ENCODE peak calls at places on chromosomes 11 and 22, in nine cellular contexts. V is psoas muscle, F is tibial artery, Q is AG09309, W is fibroblast of lung, C is tibial nerve, E is esophagus squamous epithelium, T is uterus, A is brain microvascular endothelial cell. N is an unnamed sample.

GRCh38 chr22:29479417-29480261 is at the start of gene NEFH:
- DNase-seq in V (no peak), F (no peak), Q (no peak), W (no peak), C (no peak), E (no peak), T (no peak), A (no peak), N (peak; percentile 52)

GRCh38 chr11:90845126-90845525 is 622.3 kb upstream of the CHORDC1 start:
- DNase-seq in V (no peak), F (no peak), Q (no peak), W (no peak), C (no peak), E (no peak), T (no peak), A (no peak), N (no peak)

GRCh38 chr22:27542602-27543001 is 259.0 kb downstream of the MN1 start:
- DNase-seq in V (no peak), F (no peak), Q (no peak), W (no peak), C (no peak), E (no peak), T (no peak), A (no peak), N (no peak)

GRCh38 chr11:132037961-132038360 is 667.5 kb downstream of the NTM start:
- DNase-seq in V (no peak), F (no peak), Q (no peak), W (no peak), C (no peak), E (no peak), T (no peak), A (no peak), N (no peak)

GRCh38 chr11:131446657-131447056 is 76.2 kb downstream of the NTM start:
- DNase-seq in V (no peak), F (no peak), Q (no peak), W (no peak), C (no peak), E (no peak), T (no peak), A (no peak), N (no peak)

GRCh38 chr22:47851586-47851985 is 1089.1 kb downstream of the TBC1D22A start:
- DNase-seq in V (no peak), F (no peak), Q (no peak), W (no peak), C (peak; percentile 32), E (no peak), T (no peak), A (no peak), N (no peak)

GRCh38 chr11:128171496-128171895 is 415.9 kb downstream of the ETS1 start:
- DNase-seq in V (no peak), F (no peak), Q (no peak), W (peak; percentile 50), C (no peak), E (no peak), T (no peak), A (no peak), N (no peak)

GRCh38 chr11:61091373-61092279 is 10.7 kb upstream of the CD5 start:
- DNase-seq in V (no peak), F (peak; percentile 37), Q (no peak), W (peak; percentile 22), C (no peak), E (no peak), T (peak; percentile 6), A (peak; percentile 31), N (no peak)

GRCh38 chr11:17822021-17822781 is 87.6 kb downstream of the KCNC1 start:
- DNase-seq in V (peak; percentile 24), F (no peak), Q (peak; percentile 67), W (peak; percentile 62), C (no peak), E (no peak), T (no peak), A (peak; percentile 39), N (no peak)

GRCh38 chr22:41382098-41382578 is 396 bp downstream of the TEF start:
- DNase-seq in V (peak; percentile 79), F (peak; percentile 91), Q (no peak), W (no peak), C (peak; percentile 72), E (peak; percentile 44), T (peak; percentile 83), A (no peak), N (peak; percentile 60)

GRCh38 chr22:49299821-49300231 is 527.8 kb downstream of the BRD1 start:
- DNase-seq in V (no peak), F (peak; percentile 37), Q (no peak), W (no peak), C (no peak), E (no peak), T (no peak), A (no peak), N (no peak)

GRCh38 chr22:32589007-32589406 is 114.4 kb downstream of the FBXO7 start:
- DNase-seq in V (no peak), F (no peak), Q (peak; percentile 57), W (no peak), C (peak; percentile 53), E (no peak), T (no peak), A (no peak), N (no peak)

GRCh38 chr22:39979458-39979857 is 15.3 kb upstream of the FAM83F start:
- DNase-seq in V (no peak), F (no peak), Q (no peak), W (no peak), C (no peak), E (no peak), T (no peak), A (no peak), N (no peak)

GRCh38 chr22:39980635-39981034 is 14.1 kb upstream of the FAM83F start:
- DNase-seq in V (no peak), F (no peak), Q (no peak), W (no peak), C (no peak), E (no peak), T (no peak), A (no peak), N (no peak)

GRCh38 chr22:39984006-39984405 is 10.7 kb upstream of the FAM83F start:
- DNase-seq in V (no peak), F (no peak), Q (no peak), W (peak; percentile 68), C (no peak), E (no peak), T (no peak), A (peak; percentile 47), N (no peak)

GRCh38 chr22:39983346-39983745 is 11.4 kb upstream of the FAM83F start:
- DNase-seq in V (no peak), F (no peak), Q (no peak), W (no peak), C (no peak), E (no peak), T (no peak), A (no peak), N (no peak)

DNA sequence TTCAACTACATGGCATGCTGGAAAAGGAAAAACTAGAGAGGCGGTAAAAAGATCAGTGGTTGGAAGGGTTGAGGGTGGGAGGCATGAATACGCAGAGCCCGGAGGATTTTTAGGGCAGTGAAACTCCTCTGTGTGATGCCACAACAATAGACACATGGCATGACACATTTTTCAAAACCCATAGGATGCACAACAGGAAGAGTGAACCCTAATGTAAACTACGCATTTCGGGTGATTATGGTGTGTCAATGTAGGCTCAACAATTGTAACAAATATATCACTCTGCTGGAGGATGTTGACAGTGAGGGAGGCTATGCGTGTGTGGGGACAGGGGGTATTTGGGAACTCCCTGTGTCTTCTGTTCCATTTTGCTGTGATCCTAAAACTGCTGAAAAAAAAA is 15.7 kb upstream of the FAM83F start:
- DNase-seq in V (no peak), F (no peak), Q (no peak), W (no peak), C (no peak), E (no peak), T (no peak), A (no peak), N (no peak)
- TF ChIP-seq CTCF in V (no peak), F (no peak), Q (no peak), W (no peak), C (no peak), E (no peak), T (no peak), A (no peak), N (no peak)

GRCh38 chr22:39712938-39713525 is 142.5 kb downstream of the CACNA1I start:
- DNase-seq in V (no peak), F (no peak), Q (no peak), W (no peak), C (no peak), E (no peak), T (no peak), A (no peak), N (no peak)
- TF ChIP-seq CTCF in V (no peak), F (no peak), Q (no peak), W (no peak), C (no peak), E (no peak), T (no peak), A (no peak), N (no peak)

DNA sequence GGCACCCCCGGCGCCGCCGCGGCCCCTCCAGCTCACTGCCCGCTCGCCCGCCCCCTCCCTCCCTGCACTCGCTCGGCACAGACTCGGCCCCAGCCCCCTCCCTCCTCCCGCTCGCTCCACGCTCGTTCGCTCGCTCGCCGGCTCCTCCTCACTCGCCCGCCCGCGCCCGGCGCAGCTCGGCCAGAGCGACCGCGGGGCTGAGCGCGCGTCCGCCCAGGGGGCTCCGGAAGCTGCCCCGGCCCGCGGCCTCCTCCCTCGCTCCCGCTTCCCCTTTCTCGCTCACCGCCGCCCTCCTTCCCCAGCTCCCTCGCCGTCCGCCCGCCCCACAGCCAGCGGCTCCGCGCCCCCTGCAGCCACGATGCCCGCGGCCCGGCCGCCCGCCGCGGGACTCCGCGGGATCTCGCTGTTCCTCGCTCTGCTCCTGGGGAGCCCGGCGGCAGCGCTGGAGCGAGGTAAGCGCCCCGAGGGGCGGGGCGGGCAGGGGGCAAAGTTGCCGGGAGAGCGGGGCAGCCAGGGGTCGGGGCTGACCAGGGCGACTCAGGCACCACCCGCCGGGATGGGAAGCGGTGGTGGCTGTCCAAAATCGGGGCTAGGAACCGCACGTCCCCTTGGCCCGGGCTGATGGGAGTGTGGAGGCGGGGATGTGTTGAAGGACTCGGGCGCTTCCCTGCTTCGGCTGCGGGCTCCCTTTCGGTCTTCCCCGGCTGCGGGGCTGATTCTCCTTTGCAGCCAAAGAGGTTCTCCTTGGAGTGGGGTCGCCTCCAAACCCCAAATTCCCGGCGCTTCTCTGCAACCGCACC is at the start of gene SEZ6L:
- DNase-seq in V (peak; percentile 18), F (peak; percentile 60), Q (no peak), W (peak; percentile 7), C (no peak), E (no peak), T (no peak), A (no peak), N (peak; percentile 29)
- TF ChIP-seq CTCF in V (no peak), F (no peak), Q (no peak), W (no peak), C (no peak), E (no peak), T (no peak), A (no peak), N (no peak)

DNA sequence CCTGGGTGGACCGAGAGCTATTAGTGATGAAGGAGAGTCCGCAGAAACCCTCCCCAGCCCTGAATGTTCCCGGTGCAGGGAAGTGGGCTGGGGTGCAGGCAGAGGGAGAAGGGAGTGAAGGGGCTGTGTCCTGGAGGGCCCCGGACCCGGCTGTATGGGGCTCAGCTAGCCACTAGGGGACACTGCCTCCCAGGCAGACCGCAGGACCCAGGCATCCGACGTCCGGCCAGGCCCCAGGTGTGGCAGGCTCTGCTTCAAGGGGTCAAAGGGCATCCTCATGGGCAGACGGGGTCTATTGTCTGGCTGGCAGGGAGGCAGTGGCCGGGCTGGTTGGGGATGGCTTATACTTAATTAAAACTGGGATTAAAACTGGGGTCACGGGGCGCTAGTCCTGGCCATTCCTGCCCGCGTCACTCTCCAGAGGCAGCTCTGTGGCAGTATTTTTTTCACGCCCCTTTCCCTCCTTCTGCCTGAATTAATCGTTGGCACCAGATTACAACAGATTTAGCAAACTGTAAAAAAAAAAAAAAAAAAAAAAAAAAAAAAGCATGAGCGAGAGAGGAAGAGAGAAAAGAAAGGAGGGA is 5.0 kb downstream of the FLRT1 start:
- DNase-seq in V (no peak), F (no peak), Q (no peak), W (no peak), C (no peak), E (no peak), T (no peak), A (no peak), N (no peak)
- TF ChIP-seq CTCF in V (peak; percentile 32), F (no peak), Q (peak; percentile 47), W (peak; percentile 44), C (peak; percentile 76), E (peak; percentile 31), T (no peak), A (peak; percentile 63), N (peak; percentile 25)

N was measured in D721Med.